ENCODE peak calls at places on chromosomes 2 and 18, in nine cellular contexts. I, V, N, C, Y, M, L, F and Q are unnamed samples.

GRCh38 chr2:204332706-204333105 is 212.6 kb upstream of the PARD3B start:
- ATAC-seq in I (no peak), V (no peak), N (no peak), C (no peak), Y (no peak), M (no peak), L (no peak), F (no peak), Q (no peak)

GRCh38 chr2:240925576-240926515 is 19.7 kb downstream of the CROCC2 start:
- ATAC-seq in I (no peak), V (no peak), N (peak; percentile 20), C (no peak), Y (peak; percentile 9), M (peak; percentile 27), L (no peak), F (peak; percentile 43), Q (no peak)

GRCh38 chr18:37491526-37491925 is 74.1 kb downstream of the CELF4 start:
- ATAC-seq in I (no peak), V (no peak), N (no peak), C (no peak), Y (no peak), M (no peak), L (no peak), F (no peak), Q (no peak)

GRCh38 chr18:76234559-76234958 is 260.5 kb downstream of the ZNF516 start:
- ATAC-seq in I (no peak), V (no peak), N (no peak), C (no peak), Y (no peak), M (no peak), L (no peak), F (no peak), Q (no peak)

GRCh38 chr2:152166633-152167032 is 8.9 kb downstream of the STAM2 start:
- ATAC-seq in I (peak; percentile 52), V (no peak), N (peak; percentile 79), C (no peak), Y (no peak), M (no peak), L (peak; percentile 83), F (no peak), Q (no peak)

GRCh38 chr18:28652654-28653053 is 475.7 kb upstream of the CDH2 start:
- ATAC-seq in I (no peak), V (no peak), N (no peak), C (no peak), Y (no peak), M (no peak), L (no peak), F (no peak), Q (no peak)

GRCh38 chr2:16664052-16664731 is 1.4 kb downstream of the CYRIA start:
- ATAC-seq in I (peak; percentile 66), V (no peak), N (peak; percentile 58), C (peak; percentile 54), Y (no peak), M (peak; percentile 56), L (peak; percentile 74), F (no peak), Q (peak; percentile 71)

GRCh38 chr2:119838179-119838578 is 78.5 kb downstream of the PTPN4 start:
- ATAC-seq in I (no peak), V (no peak), N (no peak), C (no peak), Y (no peak), M (no peak), L (no peak), F (no peak), Q (no peak)

GRCh38 chr2:176845718-176846117 is 366.9 kb upstream of the HNRNPA3 start:
- ATAC-seq in I (no peak), V (no peak), N (no peak), C (no peak), Y (no peak), M (no peak), L (no peak), F (no peak), Q (no peak)

GRCh38 chr2:238448031-238448955 is 21.6 kb downstream of the ASB1 start:
- ATAC-seq in I (no peak), V (no peak), N (no peak), C (no peak), Y (peak; percentile 27), M (no peak), L (peak; percentile 16), F (no peak), Q (no peak)

GRCh38 chr2:10987861-10988260 is 76.1 kb downstream of the KCNF1 start:
- ATAC-seq in I (no peak), V (no peak), N (no peak), C (no peak), Y (no peak), M (no peak), L (no peak), F (no peak), Q (no peak)

GRCh38 chr2:237435844-237436590 is 22.1 kb upstream of the COL6A3 start:
- ATAC-seq in I (peak; percentile 67), V (no peak), N (no peak), C (peak; percentile 41), Y (no peak), M (no peak), L (peak; percentile 16), F (no peak), Q (peak; percentile 83)

GRCh38 chr2:20198001-20198400 is 26.9 kb downstream of the SDC1 start:
- ATAC-seq in I (no peak), V (no peak), N (no peak), C (no peak), Y (peak; percentile 18), M (no peak), L (no peak), F (no peak), Q (no peak)
- TF ChIP-seq POLR2A in I (no peak), V (no peak), N (no peak), C (no peak), Y (no peak), M (no peak), L (no peak), F (no peak), Q (no peak)

GRCh38 chr2:113965228-113965627 is 75.3 kb downstream of the ACTR3 start:
- ATAC-seq in I (no peak), V (no peak), N (no peak), C (no peak), Y (no peak), M (no peak), L (no peak), F (no peak), Q (no peak)

GRCh38 chr2:113964436-113964835 is 74.5 kb downstream of the ACTR3 start:
- ATAC-seq in I (no peak), V (no peak), N (no peak), C (no peak), Y (no peak), M (no peak), L (no peak), F (no peak), Q (no peak)

GRCh38 chr2:113966171-113966570 is 76.3 kb downstream of the ACTR3 start:
- ATAC-seq in I (no peak), V (no peak), N (no peak), C (no peak), Y (no peak), M (no peak), L (no peak), F (no peak), Q (no peak)

GRCh38 chr2:113966832-113967231 is 76.9 kb downstream of the ACTR3 start:
- ATAC-seq in I (peak; percentile 57), V (no peak), N (peak; percentile 47), C (peak; percentile 63), Y (peak; percentile 44), M (peak; percentile 74), L (no peak), F (peak; percentile 82), Q (peak; percentile 50)

GRCh38 chr2:113965644-113966043 is 75.8 kb downstream of the ACTR3 start:
- ATAC-seq in I (peak; percentile 48), V (peak; percentile 94), N (peak; percentile 91), C (no peak), Y (peak; percentile 88), M (peak; percentile 68), L (no peak), F (peak; percentile 94), Q (no peak)
- TF ChIP-seq POLR2A in I (no peak), V (no peak), N (peak; percentile 52), C (no peak), Y (no peak), M (no peak), L (no peak), F (no peak), Q (no peak)

GRCh38 chr2:20490300-20491181 is 43.7 kb downstream of the RHOB start:
- ATAC-seq in I (peak; percentile 83), V (no peak), N (no peak), C (peak; percentile 84), Y (peak; percentile 22), M (no peak), L (no peak), F (peak; percentile 7), Q (peak; percentile 91)
- TF ChIP-seq POLR2A in I (no peak), V (no peak), N (no peak), C (no peak), Y (no peak), M (no peak), L (no peak), F (no peak), Q (no peak)

GRCh38 chr2:74554821-74555531 is 456 bp downstream of the DOK1 start:
- ATAC-seq in I (peak; percentile 37), V (peak; percentile 75), N (peak; percentile 57), C (peak; percentile 65), Y (peak; percentile 1), M (peak; percentile 53), L (peak; percentile 40), F (no peak), Q (peak; percentile 55)

GRCh38 chr2:74551942-74552913 is 1.5 kb downstream of the LOXL3 start:
- ATAC-seq in I (no peak), V (no peak), N (peak; percentile 38), C (no peak), Y (no peak), M (no peak), L (no peak), F (no peak), Q (no peak)

GRCh38 chr2:74552914-74553811 is 579 bp downstream of the LOXL3 start:
- ATAC-seq in I (peak; percentile 14), V (no peak), N (peak; percentile 27), C (no peak), Y (no peak), M (no peak), L (peak; percentile 9), F (peak; percentile 37), Q (no peak)

GRCh38 chr2:74555610-74556103 is 1.1 kb downstream of the DOK1 start:
- ATAC-seq in I (no peak), V (no peak), N (no peak), C (no peak), Y (no peak), M (no peak), L (no peak), F (peak; percentile 7), Q (no peak)

DNA sequence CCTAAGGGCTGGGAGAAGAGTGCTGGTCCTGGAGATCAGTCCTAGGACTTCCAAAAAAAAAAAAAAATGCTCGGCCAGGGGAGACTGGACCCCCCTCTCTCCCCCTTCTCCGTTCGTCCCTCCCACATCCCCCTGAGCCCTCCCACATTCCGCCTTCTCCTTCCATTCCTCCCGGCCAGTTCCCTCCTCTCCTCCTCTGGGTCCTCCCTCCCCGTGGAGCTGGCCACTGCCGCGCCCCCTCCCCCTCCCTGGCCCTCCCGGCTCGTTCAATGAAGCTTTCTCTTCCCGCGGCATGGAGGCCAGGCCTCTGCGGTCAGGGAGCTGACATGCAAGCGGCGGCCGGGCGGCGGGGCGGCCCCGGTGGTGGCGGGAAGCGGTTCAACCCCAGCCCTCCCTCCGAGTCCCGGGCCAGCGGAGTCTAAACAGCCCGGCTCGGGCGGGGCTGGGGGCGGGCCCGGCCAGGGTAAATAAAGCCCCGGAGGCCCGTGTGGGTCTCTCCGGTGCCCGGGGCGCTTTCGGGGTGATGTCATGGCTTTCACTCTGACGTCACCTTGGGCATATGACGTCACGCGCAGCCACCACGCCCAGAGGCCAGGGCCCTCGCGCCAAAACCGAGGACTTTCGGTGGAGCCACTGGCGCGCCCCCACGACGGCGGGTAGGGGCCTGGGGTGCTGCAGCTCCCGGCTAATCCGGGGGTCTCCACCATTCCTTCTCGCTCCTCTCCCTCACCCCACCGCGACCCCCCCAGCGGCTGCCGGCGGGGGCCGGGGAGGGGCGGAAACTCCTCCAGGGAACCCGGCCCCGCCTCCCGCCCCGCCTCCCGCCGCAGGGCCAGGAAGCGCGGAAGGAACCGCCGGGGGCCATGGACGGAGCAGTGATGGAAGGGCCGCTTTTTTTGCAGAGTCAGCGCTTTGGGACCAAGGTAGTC is at the start of the genes DOK1 and LOXL3:
- ATAC-seq in I (peak; percentile 86), V (peak; percentile 76), N (peak; percentile 69), C (peak; percentile 87), Y (peak; percentile 84), M (peak; percentile 83), L (peak; percentile 85), F (peak; percentile 49), Q (peak; percentile 92)
- TF ChIP-seq POLR2A in I (no peak), V (no peak), N (peak; percentile 62), C (no peak), Y (no peak), M (no peak), L (peak; percentile 30), F (no peak), Q (no peak)